ENCODE peak calls at places on chromosomes 4 and X, in six cellular contexts. N is fibroblast of lung; P is hepatocyte; U is heart right ventricle; M is ovary; X is CD4-positive, CD25-positive, alpha-beta regulatory T cell. T is an unnamed sample. For H3K4me1, the result is how much of the 10 kb centered on the place peaks cover.

GRCh38 chrX:83934220-83934619 is 73.3 kb downstream of the CYLC1 start:
- DNase-seq in U (no peak), X (no peak), M (no peak), N (no peak), P (no peak), T (no peak)

GRCh38 chrX:13899607-13900006 is 82.7 kb upstream of the GPM6B start:
- DNase-seq in X (no peak), M (no peak), P (peak), U (no peak), N (peak), T (no peak)

GRCh38 chr4:99998062-99998880 is 48.2 kb upstream of the H2AZ1 start:
- DNase-seq in X (no peak), P (peak), U (no peak), N (peak), M (no peak), T (peak)

GRCh38 chr4:57303012-57303751 is 193.0 kb upstream of the IGFBP7 start:
- DNase-seq in M (no peak), P (no peak), X (no peak), N (peak), U (no peak), T (no peak)

GRCh38 chr4:178894126-178894525 is 1451.9 kb upstream of the AGA start:
- DNase-seq in X (no peak), M (no peak), P (no peak), N (no peak), U (no peak), T (no peak)

GRCh38 chr4:38804654-38805295 is at the start of gene TLR1:
- DNase-seq in P (peak), X (no peak), N (peak), M (no peak), U (peak), T (peak)

GRCh38 chr4:10033191-10033881 is 12.0 kb upstream of the SLC2A9 start:
- DNase-seq in U (peak), M (no peak), N (peak), P (peak), X (no peak), T (no peak)

GRCh38 chr4:152953514-152953913 is 17.4 kb downstream of the FHDC1 start:
- DNase-seq in N (no peak), X (no peak), M (no peak), U (no peak), P (no peak), T (no peak)

DNA sequence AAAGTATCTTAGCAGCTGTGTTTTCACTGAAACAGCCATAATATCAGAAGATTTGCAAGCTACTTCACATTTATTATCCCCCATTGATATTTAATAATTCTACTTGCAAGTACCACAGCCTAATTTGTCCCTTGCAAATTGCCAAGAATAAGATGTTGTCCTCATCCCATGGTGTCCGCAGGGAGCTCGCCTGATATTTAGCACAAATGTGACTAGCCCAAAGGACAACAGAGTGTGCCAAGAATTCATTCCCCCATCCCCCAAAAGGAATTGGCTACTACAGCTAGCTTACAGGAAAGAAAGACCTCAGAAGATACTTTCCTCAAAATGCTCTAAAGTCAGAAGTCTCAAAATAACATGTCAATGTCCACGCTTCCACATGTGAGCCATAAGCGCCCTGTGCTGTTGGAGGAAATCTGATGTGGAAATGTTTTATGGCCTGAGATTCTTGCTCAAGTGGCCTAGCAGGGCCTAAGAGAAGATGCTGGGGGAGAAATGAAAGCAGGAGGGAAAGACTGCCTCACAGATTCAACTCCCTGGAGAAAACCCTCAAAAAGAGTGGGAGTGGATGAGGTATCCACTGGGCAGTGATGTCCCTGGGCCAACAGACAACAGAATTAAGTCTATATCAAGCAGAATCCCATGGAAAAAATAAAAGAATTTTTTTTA is 111.4 kb downstream of the SH3KBP1 start:
- DNase-seq in U (peak), N (no peak), X (no peak), P (no peak), M (no peak), T (no peak)
- H3K27ac ChIP-seq in U (peak), N (no peak), X (peak), P (no peak), M (no peak), T (no peak)

GRCh38 chr4:121923306-121923705 is 28.6 kb downstream of the TRPC3 start:
- DNase-seq in U (no peak), P (no peak), M (no peak), N (no peak), X (no peak), T (no peak)
- H3K4me1 ChIP-seq in U (under half), P (under half), M (under half), N (under half), X (under half), T (under half)

GRCh38 chrX:115047181-115047580 is 29.8 kb upstream of the IL13RA2 start:
- DNase-seq in N (peak), M (no peak), P (no peak), U (no peak), X (no peak), T (no peak)
- H3K27ac ChIP-seq in N (peak), M (no peak), P (no peak), U (no peak), X (no peak), T (no peak)

DNA sequence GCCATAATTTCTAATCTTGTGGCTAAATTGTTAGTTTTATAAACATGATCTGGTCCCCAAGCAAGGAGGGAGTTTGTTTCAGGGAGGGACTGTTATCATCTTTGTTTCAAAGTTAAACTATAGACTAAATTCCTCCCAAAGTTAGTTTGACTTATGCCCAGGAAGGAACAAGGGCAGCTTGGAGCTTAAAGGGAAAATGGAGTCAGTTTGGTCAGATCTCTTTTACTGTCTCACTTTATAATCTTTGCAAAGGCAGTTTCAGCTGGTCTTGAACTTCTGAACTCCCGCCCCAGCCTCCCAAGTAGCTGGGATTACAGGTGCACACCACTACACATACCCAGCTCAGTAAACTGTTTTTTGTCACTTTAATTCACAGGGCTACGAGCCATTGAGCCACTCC is 214.7 kb downstream of the ZNF674 start:
- DNase-seq in X (no peak), P (no peak), M (no peak), U (no peak), N (no peak), T (no peak)
- H3K4me1 ChIP-seq in X (under half), P (under half), M (under half), U (under half), N (under half), T (under half)

GRCh38 chr4:101198741-101199339 is 148.5 kb downstream of the PPP3CA start:
- DNase-seq in M (no peak), N (no peak), X (no peak), U (no peak), P (no peak), T (peak)
- H3K27ac ChIP-seq in M (no peak), N (no peak), X (no peak), U (no peak), P (no peak), T (no peak)

DNA sequence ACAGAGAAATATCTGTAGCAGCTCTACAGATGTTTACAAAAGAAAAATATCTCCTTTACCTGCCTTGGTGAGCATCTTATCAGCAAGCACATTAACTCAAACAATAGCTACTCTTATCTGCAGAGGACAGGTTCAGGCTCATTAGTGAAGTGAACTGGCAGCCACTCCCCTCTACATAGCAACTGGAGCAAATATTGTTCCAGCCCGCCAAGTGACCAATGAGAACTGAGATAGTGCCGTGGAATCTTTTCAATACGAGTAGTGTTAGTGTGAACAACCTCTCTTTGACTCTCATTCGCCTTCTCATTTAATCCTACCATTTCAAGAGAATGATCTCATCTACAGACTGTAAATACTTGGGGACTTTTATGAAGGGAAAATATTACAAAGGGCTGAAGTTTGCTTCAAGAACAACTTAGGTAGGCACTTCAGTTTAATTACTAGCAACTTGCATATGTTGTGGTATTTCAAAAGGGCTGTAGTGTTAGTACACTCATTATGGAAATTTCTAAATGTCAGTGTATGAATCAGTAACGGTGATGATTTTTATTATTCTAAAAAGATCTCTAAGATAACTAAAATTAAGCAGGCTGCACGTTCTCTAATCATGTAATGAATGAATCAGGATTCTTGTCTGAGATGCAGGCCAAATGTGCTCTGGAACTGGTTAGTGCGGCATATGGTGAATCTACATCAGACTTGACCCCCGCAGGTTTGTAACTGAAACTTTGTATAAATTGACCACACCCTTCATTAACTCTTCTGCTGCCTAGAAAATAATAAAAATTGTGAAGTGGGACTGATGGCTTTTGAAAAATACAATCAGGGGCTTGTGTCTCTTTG is 72.4 kb downstream of the PALLD start:
- DNase-seq in X (no peak), N (peak), P (peak), M (no peak), U (peak), T (peak)
- H3K4me1 ChIP-seq in X (under half), N (under half), P (under half), M (under half), U (under half), T (under half)

DNA sequence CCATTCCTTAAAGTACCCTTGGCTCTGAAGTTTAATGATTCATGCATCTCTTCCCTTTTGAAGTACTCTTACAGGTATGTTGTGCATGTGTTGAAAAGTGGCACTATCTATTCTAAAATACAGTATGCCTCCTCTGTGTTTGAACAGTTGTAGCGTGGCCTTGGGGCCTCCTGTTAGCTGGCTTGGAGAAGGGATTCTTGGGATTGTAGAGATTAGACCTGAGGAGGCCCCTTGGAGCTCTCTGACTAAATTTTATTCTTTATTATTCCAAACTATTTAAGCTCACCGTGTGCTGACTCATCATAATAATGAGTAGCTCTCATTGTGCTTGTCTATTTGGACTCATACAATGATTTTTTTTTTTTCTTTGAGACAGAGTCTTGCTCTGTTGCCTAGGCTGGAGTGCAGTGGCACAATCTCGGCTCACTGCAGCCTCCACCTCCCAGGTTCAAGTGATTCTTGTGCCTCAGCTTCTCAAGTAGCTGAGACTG is 38.5 kb downstream of the HTT start:
- DNase-seq in X (no peak), N (peak), P (no peak), U (no peak), M (no peak), T (no peak)
- H3K27ac ChIP-seq in X (no peak), N (no peak), P (peak), U (peak), M (peak), T (no peak)

T was measured in small intestine.